ENCODE peak calls at places on chromosomes 1 and 21, in six cellular contexts. Q is fibroblast of the aortic adventitia; R is kidney epithelial cell; E is AG04450; B is naive thymus-derived CD4-positive, alpha-beta T cell; U is tibial artery. X is an unnamed sample.

GRCh38 chr1:2046225-2046917 is 3.8 kb upstream of the PRKCZ start:
- DNase-seq in Q (no peak), R (no peak), E (no peak), B (peak), U (no peak), X (no peak)

GRCh38 chr1:24318988-24319863 is at the start of gene GRHL3:
- DNase-seq in Q (no peak), R (no peak), E (no peak), B (no peak), U (no peak), X (no peak)

GRCh38 chr1:112165375-112165774 is 175.9 kb upstream of the KCND3 start:
- DNase-seq in Q (no peak), R (no peak), E (no peak), B (no peak), U (no peak), X (no peak)

GRCh38 chr1:78072216-78072615 is 26.4 kb downstream of the GIPC2 start:
- DNase-seq in Q (no peak), R (no peak), E (no peak), B (no peak), U (no peak), X (no peak)

GRCh38 chr1:87951852-87952251 is 623.2 kb downstream of the LMO4 start:
- DNase-seq in Q (peak), R (peak), E (no peak), B (no peak), U (no peak), X (no peak)

GRCh38 chr1:113615425-113615824 is 143.9 kb downstream of the PHTF1 start:
- DNase-seq in Q (peak), R (no peak), E (no peak), B (no peak), U (no peak), X (peak)

GRCh38 chr21:36603221-36603620 is 95.7 kb upstream of the SIM2 start:
- DNase-seq in Q (no peak), R (no peak), E (no peak), B (peak), U (no peak), X (no peak)

GRCh38 chr1:215113776-215114153 is 31.2 kb downstream of the KCNK2 start:
- DNase-seq in Q (no peak), R (no peak), E (no peak), B (no peak), U (no peak), X (no peak)

GRCh38 chr1:212733109-212733508 is 33.5 kb upstream of the BATF3 start:
- DNase-seq in Q (no peak), R (no peak), E (no peak), B (no peak), U (no peak), X (no peak)

GRCh38 chr1:232038704-232039103 is 412.1 kb downstream of the DISC1 start:
- DNase-seq in Q (no peak), R (no peak), E (no peak), B (no peak), U (no peak), X (no peak)

GRCh38 chr1:231550448-231550781 is 21.9 kb downstream of the TSNAX start:
- DNase-seq in Q (no peak), R (no peak), E (no peak), B (peak), U (no peak), X (no peak)

GRCh38 chr1:147225193-147225730 is at the start of gene FMO5:
- DNase-seq in Q (peak), R (no peak), E (peak), B (peak), U (peak), X (no peak)

GRCh38 chr1:10761503-10762152 is 34.8 kb downstream of the CASZ1 start:
- DNase-seq in Q (no peak), R (no peak), E (no peak), B (no peak), U (no peak), X (no peak)

GRCh38 chr1:119787776-119788175 is 19.1 kb upstream of the HMGCS2 start:
- DNase-seq in Q (peak), R (no peak), E (no peak), B (no peak), U (no peak), X (no peak)

GRCh38 chr1:4001461-4001860 is 101.4 kb upstream of the C1orf174 start:
- DNase-seq in Q (no peak), R (no peak), E (no peak), B (no peak), U (peak), X (no peak)

GRCh38 chr1:30381266-30381665 is 342.1 kb downstream of the MATN1 start:
- DNase-seq in Q (no peak), R (no peak), E (no peak), B (no peak), U (peak), X (no peak)

GRCh38 chr1:8040586-8040985 is 14.5 kb upstream of the ERRFI1 start:
- DNase-seq in Q (peak), R (peak), E (peak), B (no peak), U (peak), X (peak)

GRCh38 chr1:193311226-193311948 is 125.0 kb upstream of the B3GALT2 start:
- DNase-seq in Q (no peak), R (no peak), E (no peak), B (no peak), U (no peak), X (no peak)

GRCh38 chr1:153609585-153609907 is 3.4 kb downstream of the S100A16 start:
- DNase-seq in Q (no peak), R (no peak), E (no peak), B (no peak), U (no peak), X (no peak)

GRCh38 chr21:42002421-42002958 is 7.7 kb downstream of the ZBTB21 start:
- DNase-seq in Q (peak), R (peak), E (peak), B (no peak), U (no peak), X (peak)
- H3K4me3 ChIP-seq in Q (no peak), R (no peak), E (no peak), B (no peak), U (no peak), X (no peak)

GRCh38 chr1:47443530-47444316 is 5.9 kb downstream of the FOXD2 start:
- DNase-seq in Q (no peak), R (no peak), E (no peak), B (no peak), U (no peak), X (no peak)

GRCh38 chr1:47444317-47444577 is 6.4 kb downstream of the FOXD2 start:
- DNase-seq in Q (no peak), R (no peak), E (no peak), B (no peak), U (no peak), X (no peak)

GRCh38 chr1:47445823-47446567 is 8.2 kb downstream of the FOXD2 start:
- DNase-seq in Q (no peak), R (no peak), E (no peak), B (no peak), U (no peak), X (no peak)

GRCh38 chr1:47442844-47443529 is 5.1 kb downstream of the FOXD2 start:
- DNase-seq in Q (no peak), R (no peak), E (no peak), B (no peak), U (no peak), X (no peak)

GRCh38 chr1:47444578-47445465 is 7.0 kb downstream of the FOXD2 start:
- DNase-seq in Q (no peak), R (no peak), E (no peak), B (peak), U (no peak), X (no peak)
- H3K4me3 ChIP-seq in Q (no peak), R (peak), E (peak), B (peak), U (peak), X (peak)

GRCh38 chr1:39639333-39640130 is at the start of gene HEYL:
- DNase-seq in Q (no peak), R (no peak), E (no peak), B (peak), U (peak), X (no peak)

GRCh38 chr1:39637301-39637700 is 2.1 kb downstream of the HEYL start:
- DNase-seq in Q (no peak), R (no peak), E (no peak), B (no peak), U (no peak), X (no peak)

GRCh38 chr1:39635871-39636210 is 3.6 kb downstream of the HEYL start:
- DNase-seq in Q (no peak), R (no peak), E (no peak), B (no peak), U (no peak), X (no peak)

GRCh38 chr1:39640861-39641260 is 1.4 kb upstream of the HEYL start:
- DNase-seq in Q (no peak), R (no peak), E (no peak), B (no peak), U (no peak), X (no peak)

DNA sequence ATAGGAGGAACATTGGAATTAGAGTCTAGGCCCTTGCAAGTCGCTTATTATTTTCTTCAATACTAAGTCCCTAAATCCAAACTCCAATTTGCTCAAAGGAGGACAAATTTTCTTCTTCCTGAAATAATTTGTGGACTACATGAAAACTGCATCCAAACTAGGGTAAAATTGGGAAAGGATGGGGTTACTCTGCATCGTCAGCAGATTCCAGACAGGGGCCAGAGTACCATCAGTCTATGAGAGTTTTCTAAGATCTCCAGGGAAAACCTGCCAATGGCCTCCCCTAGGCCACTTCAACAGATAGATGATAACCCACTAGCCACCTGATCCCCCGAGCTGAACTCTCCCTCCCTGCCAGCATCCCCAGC is 494 bp downstream of the HEYL start:
- DNase-seq in Q (no peak), R (no peak), E (no peak), B (no peak), U (no peak), X (no peak)
- H3K4me3 ChIP-seq in Q (no peak), R (peak), E (no peak), B (peak), U (peak), X (no peak)

DNA sequence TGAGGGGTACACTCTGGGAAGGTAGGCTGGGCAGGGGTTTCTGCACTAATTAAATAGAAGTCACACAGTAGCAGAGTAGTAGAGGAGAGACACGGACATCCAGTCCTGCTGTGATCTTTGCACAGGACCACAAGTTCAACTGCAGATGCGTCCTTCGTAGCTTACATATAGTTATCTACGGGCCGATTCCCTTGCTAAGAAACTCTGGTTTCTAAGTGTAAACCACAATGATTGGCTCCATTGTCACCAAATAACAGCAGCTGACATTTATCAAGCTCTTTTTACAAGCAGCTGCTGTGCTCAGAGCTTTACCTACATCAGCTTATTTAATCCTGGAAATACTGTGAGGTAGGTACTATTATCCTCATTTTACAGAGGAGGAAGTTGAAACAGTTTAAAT is 3.2 kb downstream of the SLC45A3 start:
- DNase-seq in Q (no peak), R (no peak), E (no peak), B (no peak), U (no peak), X (no peak)
- H3K4me3 ChIP-seq in Q (no peak), R (no peak), E (no peak), B (no peak), U (no peak), X (no peak)

GRCh38 chr1:54973205-54973921 is 7.1 kb upstream of the TMEM61 start:
- DNase-seq in Q (peak), R (no peak), E (no peak), B (no peak), U (peak), X (no peak)
- H3K4me3 ChIP-seq in Q (no peak), R (no peak), E (no peak), B (no peak), U (peak), X (no peak)

DNA sequence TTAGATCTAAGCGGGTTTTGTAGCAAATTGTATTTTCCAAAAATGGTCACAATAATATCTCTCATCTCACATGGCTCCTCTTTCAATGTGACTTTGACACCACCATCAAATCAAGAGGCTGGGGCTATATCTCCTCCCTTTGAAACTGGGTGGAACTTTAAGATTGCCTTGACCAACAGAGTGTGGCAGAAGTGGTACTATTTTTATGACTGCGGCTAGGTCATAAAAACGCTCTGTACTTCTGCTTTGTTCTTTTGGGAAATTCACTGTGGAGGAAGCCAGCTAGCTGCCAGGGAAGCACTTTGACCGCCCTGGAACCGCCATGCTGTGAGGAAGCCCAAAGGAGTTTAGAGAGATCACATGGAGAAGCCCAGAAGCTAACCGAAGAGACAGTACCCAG is 50.7 kb upstream of the ACOT11 start:
- DNase-seq in Q (no peak), R (no peak), E (no peak), B (no peak), U (no peak), X (no peak)
- H3K4me3 ChIP-seq in Q (no peak), R (no peak), E (no peak), B (no peak), U (no peak), X (no peak)

GRCh38 chr21:33950425-33951079 is 34.9 kb upstream of the ATP5PO start:
- DNase-seq in Q (no peak), R (no peak), E (no peak), B (no peak), U (no peak), X (no peak)

GRCh38 chr21:33951276-33952178 is 35.9 kb upstream of the ATP5PO start:
- DNase-seq in Q (peak), R (no peak), E (no peak), B (no peak), U (no peak), X (no peak)

GRCh38 chr21:33948951-33949444 is 33.4 kb upstream of the ATP5PO start:
- DNase-seq in Q (no peak), R (no peak), E (no peak), B (no peak), U (no peak), X (no peak)

GRCh38 chr21:33948096-33948950 is 32.7 kb upstream of the ATP5PO start:
- DNase-seq in Q (no peak), R (no peak), E (no peak), B (peak), U (peak), X (no peak)

DNA sequence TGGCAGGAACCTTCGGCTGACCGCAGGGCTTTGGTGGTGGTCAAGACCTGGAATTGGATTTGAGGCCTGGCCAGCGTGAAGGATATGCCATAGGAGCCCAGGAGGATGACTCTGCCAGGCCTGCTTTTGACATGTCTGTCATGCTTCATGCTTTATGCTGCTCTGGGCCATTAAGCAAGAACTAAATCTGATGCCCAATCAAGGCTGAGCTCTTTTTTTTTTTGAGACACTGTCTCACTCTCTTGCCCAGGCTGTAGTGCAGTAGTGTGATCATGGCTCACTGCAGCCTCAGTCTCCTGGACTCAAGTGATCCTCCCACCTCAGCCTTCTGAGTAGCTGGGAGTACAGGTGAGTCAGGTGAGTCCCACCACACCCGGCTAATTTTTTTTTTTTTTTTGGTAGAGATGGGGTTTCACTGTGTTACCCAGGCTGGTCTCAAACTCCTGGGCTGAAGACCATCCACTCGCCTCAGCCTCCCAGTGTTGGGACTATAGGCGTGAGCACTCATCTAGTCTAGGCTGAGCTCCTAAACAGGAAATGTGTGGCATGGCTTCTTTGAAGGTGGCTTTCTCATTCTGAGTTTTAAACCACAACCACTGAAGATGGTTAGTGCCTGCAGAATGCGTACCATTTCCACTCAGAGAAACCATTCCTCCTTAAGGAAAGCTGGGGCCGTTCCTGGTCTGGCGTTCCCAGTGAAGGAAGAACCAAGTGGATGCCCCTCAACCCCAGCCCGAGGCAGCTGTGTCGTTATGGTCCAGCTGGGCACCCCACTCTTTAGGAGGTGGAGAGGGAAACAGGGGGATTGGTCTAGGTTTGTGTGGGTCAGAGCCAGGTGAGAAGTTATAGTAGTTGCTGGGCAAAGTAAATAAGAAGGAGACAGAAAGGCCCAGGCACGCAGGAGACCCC is 34.2 kb upstream of the ATP5PO start:
- DNase-seq in Q (no peak), R (no peak), E (no peak), B (peak), U (no peak), X (no peak)
- H3K4me3 ChIP-seq in Q (no peak), R (no peak), E (no peak), B (peak), U (no peak), X (no peak)

GRCh38 chr21:42642219-42642745 is 11.1 kb upstream of the PDE9A start:
- DNase-seq in Q (no peak), R (no peak), E (no peak), B (no peak), U (no peak), X (no peak)

GRCh38 chr21:42644223-42645208 is 8.9 kb upstream of the PDE9A start:
- DNase-seq in Q (peak), R (no peak), E (no peak), B (no peak), U (no peak), X (no peak)

GRCh38 chr21:42640486-42640885 is 12.9 kb upstream of the PDE9A start:
- DNase-seq in Q (no peak), R (no peak), E (no peak), B (no peak), U (no peak), X (no peak)

GRCh38 chr21:42639646-42640152 is 13.7 kb upstream of the PDE9A start:
- DNase-seq in Q (no peak), R (no peak), E (no peak), B (no peak), U (no peak), X (no peak)

DNA sequence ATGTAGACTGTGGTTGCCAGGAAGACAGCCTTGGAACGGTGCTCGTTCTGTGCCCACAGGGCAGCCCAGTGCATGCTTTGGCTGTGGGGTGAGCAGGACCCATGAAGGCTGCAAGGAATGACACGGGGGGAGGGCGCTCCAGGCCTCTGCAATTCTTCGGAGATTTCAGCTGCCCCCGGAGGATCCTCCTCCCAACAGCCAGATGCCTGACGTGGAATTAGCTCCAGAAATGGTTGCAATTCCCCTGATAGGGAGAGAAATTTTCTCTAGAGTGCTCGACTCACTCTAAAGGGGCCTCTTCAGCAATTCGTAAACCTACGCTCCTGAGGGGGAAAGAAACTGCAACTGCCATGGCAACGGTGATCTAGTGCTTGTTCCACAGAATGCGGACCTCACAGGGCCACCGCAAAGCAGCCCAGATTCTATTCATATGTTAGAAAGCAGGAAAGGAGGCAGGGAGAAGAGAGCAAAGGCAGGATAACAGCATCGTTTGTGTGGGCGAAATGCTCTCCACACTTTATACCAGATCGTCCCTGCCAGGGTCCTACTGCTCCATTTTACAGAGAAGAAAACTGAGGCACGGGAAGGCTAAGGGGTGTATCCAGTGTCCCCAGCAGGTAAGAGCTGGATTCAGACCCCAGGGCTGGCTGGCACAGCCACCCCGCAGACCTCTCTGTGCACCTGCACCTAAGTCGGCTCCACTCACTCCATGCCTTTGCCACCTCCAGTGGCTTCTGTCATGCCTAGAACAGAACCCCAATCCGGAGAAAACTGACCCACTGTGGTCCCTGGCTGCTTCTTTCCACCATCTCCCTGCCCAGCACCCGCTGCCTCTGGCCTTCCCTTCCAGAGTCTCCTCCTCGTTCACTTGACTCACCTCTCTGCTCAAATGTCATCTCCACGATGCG is 11.9 kb upstream of the PDE9A start:
- DNase-seq in Q (no peak), R (no peak), E (no peak), B (no peak), U (no peak), X (no peak)
- H3K4me3 ChIP-seq in Q (no peak), R (no peak), E (no peak), B (no peak), U (no peak), X (no peak)